ENCODE peak calls at places on chromosomes 7 and 10, in ten cellular contexts. M is COR-L47; E is BJ; K is NCI-H446 treated with DMSO at 0.1 percent for 48 hours; N is heart left ventricle; Y is OCI-LY7; X is naive thymus-derived CD8-positive, alpha-beta T cell; S is stomach; I is stimulated activated naive CD4-positive, alpha-beta T cell; L is endothelial cell. H is an unnamed sample.
A peak's percentile ranks its signal among the peaks of the same experiment; 100 is the strongest.

GRCh38 chr10:59098387-59098786 is 78.1 kb upstream of the PHYHIPL start:
- DNase-seq in M (no peak), E (peak; percentile 35), K (peak; percentile 48), N (no peak), Y (no peak), X (no peak), S (no peak), I (no peak), L (no peak), H (peak; percentile 44)

GRCh38 chr10:4093438-4093837 is 308.4 kb upstream of the KLF6 start:
- DNase-seq in M (no peak), E (no peak), K (no peak), N (no peak), Y (no peak), X (no peak), S (no peak), I (no peak), L (no peak), H (no peak)

GRCh38 chr10:102140913-102141540 is 8.2 kb downstream of the PPRC1 start:
- DNase-seq in M (no peak), E (no peak), K (no peak), N (no peak), Y (no peak), X (no peak), S (no peak), I (no peak), L (no peak), H (no peak)

GRCh38 chr7:142482899-142483658 is 225.2 kb upstream of the PRSS58 start:
- DNase-seq in M (peak; percentile 28), E (no peak), K (no peak), N (no peak), Y (peak; percentile 65), X (peak; percentile 78), S (peak; percentile 54), I (peak; percentile 56), L (peak; percentile 68), H (no peak)

GRCh38 chr7:133207687-133208086 is 45.2 kb upstream of the EXOC4 start:
- DNase-seq in M (no peak), E (no peak), K (no peak), N (no peak), Y (peak; percentile 29), X (no peak), S (no peak), I (no peak), L (no peak), H (no peak)

GRCh38 chr7:105306160-105306784 is 82.4 kb downstream of the SRPK2 start:
- DNase-seq in M (peak; percentile 22), E (no peak), K (peak; percentile 30), N (no peak), Y (no peak), X (no peak), S (no peak), I (peak; percentile 10), L (no peak), H (no peak)

GRCh38 chr10:66931340-66931948 is 5.6 kb downstream of the LRRTM3 start:
- DNase-seq in M (peak; percentile 40), E (peak; percentile 10), K (peak; percentile 19), N (no peak), Y (peak; percentile 57), X (no peak), S (no peak), I (no peak), L (peak; percentile 26), H (peak; percentile 60)

GRCh38 chr7:27377988-27378387 is 135.4 kb downstream of the EVX1 start:
- DNase-seq in M (no peak), E (no peak), K (no peak), N (no peak), Y (no peak), X (no peak), S (no peak), I (no peak), L (no peak), H (no peak)

GRCh38 chr7:120997902-120998301 is 9.4 kb downstream of the CPED1 start:
- DNase-seq in M (no peak), E (no peak), K (no peak), N (peak; percentile 51), Y (no peak), X (no peak), S (no peak), I (no peak), L (no peak), H (no peak)

GRCh38 chr10:73868655-73869195 is 5.6 kb downstream of the CAMK2G start:
- DNase-seq in M (no peak), E (no peak), K (no peak), N (peak; percentile 26), Y (no peak), X (no peak), S (no peak), I (no peak), L (no peak), H (no peak)

GRCh38 chr10:29141761-29142160 is 147.1 kb upstream of the LYZL1 start:
- DNase-seq in M (no peak), E (no peak), K (no peak), N (no peak), Y (no peak), X (no peak), S (peak; percentile 35), I (no peak), L (no peak), H (no peak)

GRCh38 chr10:42431095-42431494 is 207.3 kb downstream of the ZNF33B start:
- DNase-seq in M (no peak), E (no peak), K (no peak), N (no peak), Y (no peak), X (no peak), S (no peak), I (no peak), L (no peak), H (no peak)

GRCh38 chr10:117443677-117444022 is 68.4 kb upstream of the PDZD8 start:
- DNase-seq in M (no peak), E (no peak), K (no peak), N (no peak), Y (no peak), X (no peak), S (no peak), I (no peak), L (no peak), H (no peak)

GRCh38 chr7:139358541-139359365 is 941 bp upstream of the LUC7L2 start:
- DNase-seq in M (no peak), E (no peak), K (peak; percentile 2), N (no peak), Y (peak; percentile 65), X (no peak), S (no peak), I (peak; percentile 29), L (no peak), H (peak; percentile 31)

GRCh38 chr10:89481662-89482061 is 53.7 kb downstream of the SLC16A12 start:
- DNase-seq in M (no peak), E (peak; percentile 88), K (no peak), N (no peak), Y (no peak), X (no peak), S (no peak), I (no peak), L (no peak), H (no peak)

GRCh38 chr10:119413738-119414611 is 128.5 kb downstream of the RGS10 start:
- DNase-seq in M (no peak), E (peak; percentile 87), K (no peak), N (peak; percentile 75), Y (no peak), X (no peak), S (peak; percentile 32), I (no peak), L (no peak), H (no peak)

GRCh38 chr7:156064921-156065386 is 252.7 kb upstream of the SHH start:
- DNase-seq in M (peak; percentile 19), E (no peak), K (no peak), N (no peak), Y (no peak), X (no peak), S (no peak), I (no peak), L (no peak), H (no peak)

GRCh38 chr7:130272456-130273080 is 5.9 kb downstream of the CPA2 start:
- DNase-seq in M (peak; percentile 53), E (no peak), K (peak; percentile 63), N (peak; percentile 63), Y (no peak), X (no peak), S (no peak), I (no peak), L (peak; percentile 18), H (no peak)

GRCh38 chr10:103543617-103544525 is 50.4 kb downstream of the NEURL1 start:
- DNase-seq in M (no peak), E (no peak), K (no peak), N (no peak), Y (no peak), X (peak; percentile 57), S (peak; percentile 16), I (no peak), L (no peak), H (no peak)

GRCh38 chr10:37643187-37643586 is 214.2 kb downstream of the ZNF248 start:
- DNase-seq in M (no peak), E (no peak), K (no peak), N (no peak), Y (no peak), X (no peak), S (no peak), I (no peak), L (no peak), H (no peak)

GRCh38 chr10:572066-572465 is 117.4 kb downstream of the DIP2C start:
- DNase-seq in M (no peak), E (no peak), K (no peak), N (no peak), Y (no peak), X (peak; percentile 23), S (no peak), I (no peak), L (no peak), H (no peak)